ENCODE peak calls at places on chromosomes 6 and 20, in eight cellular contexts. One of them, this sample, is unnamed.

GRCh38 chr6:109977791-109978173 is 329 bp upstream of the GPR6 start:
- DNase-seq in WTC11: no peak
- DNase-seq in lung: no peak
- DNase-seq in psoas muscle: no peak
- DNase-seq in keratinocyte: no peak
- DNase-seq in brain microvascular endothelial cell: no peak
- DNase-seq in adrenal gland: no peak
- DNase-seq in AG09319: no peak
- DNase-seq in this sample: no peak

GRCh38 chr6:16168858-16169257 is 40.0 kb downstream of the MYLIP start:
- DNase-seq in WTC11: no peak
- DNase-seq in lung: no peak
- DNase-seq in psoas muscle: no peak
- DNase-seq in keratinocyte: no peak
- DNase-seq in brain microvascular endothelial cell: peak
- DNase-seq in adrenal gland: no peak
- DNase-seq in AG09319: no peak
- DNase-seq in this sample: no peak

GRCh38 chr6:63504777-63505384 is 67.4 kb upstream of the LOC128125822 start:
- DNase-seq in WTC11: no peak
- DNase-seq in lung: no peak
- DNase-seq in psoas muscle: no peak
- DNase-seq in keratinocyte: no peak
- DNase-seq in brain microvascular endothelial cell: no peak
- DNase-seq in adrenal gland: no peak
- DNase-seq in AG09319: no peak
- DNase-seq in this sample: no peak

GRCh38 chr6:7106752-7107577 is 796 bp upstream of the RREB1 start:
- DNase-seq in WTC11: peak
- DNase-seq in lung: peak
- DNase-seq in psoas muscle: peak
- DNase-seq in keratinocyte: no peak
- DNase-seq in brain microvascular endothelial cell: peak
- DNase-seq in adrenal gland: peak
- DNase-seq in AG09319: no peak
- DNase-seq in this sample: peak

GRCh38 chr6:5029609-5030008 is 25.8 kb upstream of the RPP40 start:
- DNase-seq in WTC11: no peak
- DNase-seq in lung: no peak
- DNase-seq in psoas muscle: no peak
- DNase-seq in keratinocyte: no peak
- DNase-seq in brain microvascular endothelial cell: no peak
- DNase-seq in adrenal gland: no peak
- DNase-seq in AG09319: no peak
- DNase-seq in this sample: no peak

GRCh38 chr6:29729774-29730328 is 6.6 kb downstream of the HLA-F start:
- DNase-seq in WTC11: no peak
- DNase-seq in lung: no peak
- DNase-seq in psoas muscle: no peak
- DNase-seq in keratinocyte: no peak
- DNase-seq in brain microvascular endothelial cell: no peak
- DNase-seq in adrenal gland: no peak
- DNase-seq in AG09319: no peak
- DNase-seq in this sample: no peak

GRCh38 chr6:626236-626635 is 30.7 kb downstream of the HUS1B start:
- DNase-seq in WTC11: no peak
- DNase-seq in lung: no peak
- DNase-seq in psoas muscle: peak
- DNase-seq in keratinocyte: no peak
- DNase-seq in brain microvascular endothelial cell: peak
- DNase-seq in adrenal gland: no peak
- DNase-seq in AG09319: no peak
- DNase-seq in this sample: peak

GRCh38 chr20:49146442-49146841 is 41.7 kb downstream of the STAU1 start:
- DNase-seq in WTC11: no peak
- DNase-seq in lung: no peak
- DNase-seq in psoas muscle: no peak
- DNase-seq in keratinocyte: no peak
- DNase-seq in brain microvascular endothelial cell: no peak
- DNase-seq in adrenal gland: no peak
- DNase-seq in AG09319: no peak
- DNase-seq in this sample: no peak

GRCh38 chr6:4210619-4211419 is 75.4 kb upstream of the ECI2 start:
- DNase-seq in WTC11: peak
- DNase-seq in lung: peak
- DNase-seq in psoas muscle: peak
- DNase-seq in keratinocyte: no peak
- DNase-seq in brain microvascular endothelial cell: peak
- DNase-seq in adrenal gland: peak
- DNase-seq in AG09319: peak
- DNase-seq in this sample: peak

GRCh38 chr6:142153230-142153629 is 6.2 kb downstream of the VTA1 start:
- DNase-seq in WTC11: no peak
- DNase-seq in lung: no peak
- DNase-seq in psoas muscle: no peak
- DNase-seq in keratinocyte: no peak
- DNase-seq in brain microvascular endothelial cell: no peak
- DNase-seq in adrenal gland: no peak
- DNase-seq in AG09319: no peak
- DNase-seq in this sample: no peak

GRCh38 chr6:142152731-142153130 is 5.7 kb downstream of the VTA1 start:
- DNase-seq in WTC11: no peak
- DNase-seq in lung: no peak
- DNase-seq in psoas muscle: no peak
- DNase-seq in keratinocyte: peak
- DNase-seq in brain microvascular endothelial cell: peak
- DNase-seq in adrenal gland: no peak
- DNase-seq in AG09319: peak
- DNase-seq in this sample: peak

GRCh38 chr6:142155091-142155490 is 8.0 kb downstream of the VTA1 start:
- DNase-seq in WTC11: no peak
- DNase-seq in lung: no peak
- DNase-seq in psoas muscle: no peak
- DNase-seq in keratinocyte: no peak
- DNase-seq in brain microvascular endothelial cell: no peak
- DNase-seq in adrenal gland: no peak
- DNase-seq in AG09319: no peak
- DNase-seq in this sample: no peak

GRCh38 chr6:142155895-142156757 is 9.1 kb downstream of the VTA1 start:
- DNase-seq in WTC11: no peak
- DNase-seq in lung: no peak
- DNase-seq in psoas muscle: no peak
- DNase-seq in keratinocyte: no peak
- DNase-seq in brain microvascular endothelial cell: no peak
- DNase-seq in adrenal gland: no peak
- DNase-seq in AG09319: no peak
- DNase-seq in this sample: no peak
- TF ChIP-seq CTCF in WTC11: peak
- TF ChIP-seq CTCF in lung: no peak
- TF ChIP-seq CTCF in psoas muscle: peak
- TF ChIP-seq CTCF in keratinocyte: peak
- TF ChIP-seq CTCF in brain microvascular endothelial cell: no peak
- TF ChIP-seq CTCF in adrenal gland: peak
- TF ChIP-seq CTCF in AG09319: no peak
- TF ChIP-seq CTCF in this sample: peak

GRCh38 chr6:85917522-85917921 is 274.8 kb upstream of the SYNCRIP start:
- DNase-seq in WTC11: no peak
- DNase-seq in lung: no peak
- DNase-seq in psoas muscle: no peak
- DNase-seq in keratinocyte: no peak
- DNase-seq in brain microvascular endothelial cell: no peak
- DNase-seq in adrenal gland: no peak
- DNase-seq in AG09319: no peak
- DNase-seq in this sample: no peak

GRCh38 chr6:85920782-85921181 is 278.1 kb upstream of the SYNCRIP start:
- DNase-seq in WTC11: no peak
- DNase-seq in lung: peak
- DNase-seq in psoas muscle: no peak
- DNase-seq in keratinocyte: no peak
- DNase-seq in brain microvascular endothelial cell: no peak
- DNase-seq in adrenal gland: no peak
- DNase-seq in AG09319: no peak
- DNase-seq in this sample: no peak

GRCh38 chr6:85923013-85923430 is 280.3 kb upstream of the SYNCRIP start:
- DNase-seq in WTC11: peak
- DNase-seq in lung: no peak
- DNase-seq in psoas muscle: no peak
- DNase-seq in keratinocyte: no peak
- DNase-seq in brain microvascular endothelial cell: peak
- DNase-seq in adrenal gland: peak
- DNase-seq in AG09319: no peak
- DNase-seq in this sample: peak
- TF ChIP-seq CTCF in WTC11: peak
- TF ChIP-seq CTCF in lung: peak
- TF ChIP-seq CTCF in psoas muscle: peak
- TF ChIP-seq CTCF in keratinocyte: peak
- TF ChIP-seq CTCF in brain microvascular endothelial cell: peak
- TF ChIP-seq CTCF in adrenal gland: peak
- TF ChIP-seq CTCF in AG09319: peak
- TF ChIP-seq CTCF in this sample: peak

GRCh38 chr6:26204332-26205160 is 117.3 kb downstream of the HFE start:
- DNase-seq in WTC11: peak
- DNase-seq in lung: peak
- DNase-seq in psoas muscle: peak
- DNase-seq in keratinocyte: peak
- DNase-seq in brain microvascular endothelial cell: peak
- DNase-seq in adrenal gland: peak
- DNase-seq in AG09319: peak
- DNase-seq in this sample: peak
- TF ChIP-seq CTCF in WTC11: no peak
- TF ChIP-seq CTCF in lung: no peak
- TF ChIP-seq CTCF in psoas muscle: peak
- TF ChIP-seq CTCF in keratinocyte: peak
- TF ChIP-seq CTCF in brain microvascular endothelial cell: peak
- TF ChIP-seq CTCF in adrenal gland: peak
- TF ChIP-seq CTCF in AG09319: peak
- TF ChIP-seq CTCF in this sample: peak

GRCh38 chr20:46129955-46130481 is 11.9 kb downstream of the CD40 start:
- DNase-seq in WTC11: no peak
- DNase-seq in lung: no peak
- DNase-seq in psoas muscle: no peak
- DNase-seq in keratinocyte: no peak
- DNase-seq in brain microvascular endothelial cell: no peak
- DNase-seq in adrenal gland: no peak
- DNase-seq in AG09319: no peak
- DNase-seq in this sample: no peak
- TF ChIP-seq CTCF in WTC11: no peak
- TF ChIP-seq CTCF in lung: no peak
- TF ChIP-seq CTCF in psoas muscle: no peak
- TF ChIP-seq CTCF in keratinocyte: no peak
- TF ChIP-seq CTCF in brain microvascular endothelial cell: no peak
- TF ChIP-seq CTCF in adrenal gland: no peak
- TF ChIP-seq CTCF in AG09319: no peak
- TF ChIP-seq CTCF in this sample: no peak

GRCh38 chr20:41848180-41848579 is 230.0 kb upstream of the CHD6 start:
- DNase-seq in WTC11: no peak
- DNase-seq in lung: no peak
- DNase-seq in psoas muscle: no peak
- DNase-seq in keratinocyte: no peak
- DNase-seq in brain microvascular endothelial cell: no peak
- DNase-seq in adrenal gland: no peak
- DNase-seq in AG09319: no peak
- DNase-seq in this sample: no peak
- TF ChIP-seq CTCF in WTC11: peak
- TF ChIP-seq CTCF in lung: no peak
- TF ChIP-seq CTCF in psoas muscle: no peak
- TF ChIP-seq CTCF in keratinocyte: no peak
- TF ChIP-seq CTCF in brain microvascular endothelial cell: no peak
- TF ChIP-seq CTCF in adrenal gland: no peak
- TF ChIP-seq CTCF in AG09319: no peak
- TF ChIP-seq CTCF in this sample: peak

GRCh38 chr20:2399390-2399789 is 18.7 kb downstream of the TGM6 start:
- DNase-seq in WTC11: no peak
- DNase-seq in lung: no peak
- DNase-seq in psoas muscle: no peak
- DNase-seq in keratinocyte: no peak
- DNase-seq in brain microvascular endothelial cell: no peak
- DNase-seq in adrenal gland: no peak
- DNase-seq in AG09319: no peak
- DNase-seq in this sample: no peak

GRCh38 chr20:2403291-2404052 is 22.8 kb downstream of the TGM6 start:
- DNase-seq in WTC11: no peak
- DNase-seq in lung: no peak
- DNase-seq in psoas muscle: no peak
- DNase-seq in keratinocyte: no peak
- DNase-seq in brain microvascular endothelial cell: no peak
- DNase-seq in adrenal gland: no peak
- DNase-seq in AG09319: no peak
- DNase-seq in this sample: no peak

GRCh38 chr20:2401527-2401926 is 20.8 kb downstream of the TGM6 start:
- DNase-seq in WTC11: no peak
- DNase-seq in lung: no peak
- DNase-seq in psoas muscle: no peak
- DNase-seq in keratinocyte: no peak
- DNase-seq in brain microvascular endothelial cell: no peak
- DNase-seq in adrenal gland: no peak
- DNase-seq in AG09319: no peak
- DNase-seq in this sample: no peak

GRCh38 chr20:2400290-2400689 is 19.6 kb downstream of the TGM6 start:
- DNase-seq in WTC11: no peak
- DNase-seq in lung: no peak
- DNase-seq in psoas muscle: no peak
- DNase-seq in keratinocyte: no peak
- DNase-seq in brain microvascular endothelial cell: no peak
- DNase-seq in adrenal gland: no peak
- DNase-seq in AG09319: no peak
- DNase-seq in this sample: no peak

GRCh38 chr20:2402271-2402980 is 21.7 kb downstream of the TGM6 start:
- DNase-seq in WTC11: no peak
- DNase-seq in lung: no peak
- DNase-seq in psoas muscle: no peak
- DNase-seq in keratinocyte: peak
- DNase-seq in brain microvascular endothelial cell: peak
- DNase-seq in adrenal gland: peak
- DNase-seq in AG09319: peak
- DNase-seq in this sample: peak
- TF ChIP-seq CTCF in WTC11: no peak
- TF ChIP-seq CTCF in lung: no peak
- TF ChIP-seq CTCF in psoas muscle: no peak
- TF ChIP-seq CTCF in keratinocyte: peak
- TF ChIP-seq CTCF in brain microvascular endothelial cell: peak
- TF ChIP-seq CTCF in adrenal gland: peak
- TF ChIP-seq CTCF in AG09319: peak
- TF ChIP-seq CTCF in this sample: peak

GRCh38 chr6:3057063-3057462 is 11.2 kb upstream of the RIPK1 start:
- DNase-seq in WTC11: no peak
- DNase-seq in lung: no peak
- DNase-seq in psoas muscle: no peak
- DNase-seq in keratinocyte: no peak
- DNase-seq in brain microvascular endothelial cell: no peak
- DNase-seq in adrenal gland: no peak
- DNase-seq in AG09319: no peak
- DNase-seq in this sample: no peak

GRCh38 chr6:3063733-3064700 is 4.3 kb upstream of the RIPK1 start:
- DNase-seq in WTC11: peak
- DNase-seq in lung: peak
- DNase-seq in psoas muscle: peak
- DNase-seq in keratinocyte: peak
- DNase-seq in brain microvascular endothelial cell: peak
- DNase-seq in adrenal gland: peak
- DNase-seq in AG09319: peak
- DNase-seq in this sample: peak

GRCh38 chr6:3058957-3059356 is 9.3 kb upstream of the RIPK1 start:
- DNase-seq in WTC11: no peak
- DNase-seq in lung: no peak
- DNase-seq in psoas muscle: no peak
- DNase-seq in keratinocyte: no peak
- DNase-seq in brain microvascular endothelial cell: no peak
- DNase-seq in adrenal gland: no peak
- DNase-seq in AG09319: no peak
- DNase-seq in this sample: no peak

GRCh38 chr6:3061501-3061941 is 6.8 kb upstream of the RIPK1 start:
- DNase-seq in WTC11: no peak
- DNase-seq in lung: no peak
- DNase-seq in psoas muscle: no peak
- DNase-seq in keratinocyte: peak
- DNase-seq in brain microvascular endothelial cell: peak
- DNase-seq in adrenal gland: no peak
- DNase-seq in AG09319: no peak
- DNase-seq in this sample: peak
- TF ChIP-seq CTCF in WTC11: no peak
- TF ChIP-seq CTCF in lung: no peak
- TF ChIP-seq CTCF in psoas muscle: no peak
- TF ChIP-seq CTCF in keratinocyte: peak
- TF ChIP-seq CTCF in brain microvascular endothelial cell: peak
- TF ChIP-seq CTCF in adrenal gland: no peak
- TF ChIP-seq CTCF in AG09319: no peak
- TF ChIP-seq CTCF in this sample: peak

This sample was measured in HFFc6.